ENCODE peak calls at places on chromosomes 3 and 15, in eight cellular contexts. X is lower leg skin, A is astrocyte of the spinal cord, V is HEK293T, B is NCI-H345, W is OCI-M1, P is mammary epithelial cell, Y is HFFc6. C is an unnamed sample.

GRCh38 chr3:191500892-191501291 is 39.9 kb downstream of the PYDC2 start:
- DNase-seq in X (no peak), A (no peak), V (no peak), B (no peak), W (no peak), P (no peak), Y (no peak), C (no peak)

GRCh38 chr15:92617197-92618037 is 38.2 kb downstream of the FAM174B start:
- DNase-seq in X (no peak), A (peak; percentile 86), V (no peak), B (peak; percentile 84), W (no peak), P (no peak), Y (peak; percentile 35), C (no peak)

GRCh38 chr3:196378442-196378841 is 40.3 kb upstream of the TM4SF19 start:
- DNase-seq in X (no peak), A (no peak), V (no peak), B (no peak), W (peak; percentile 92), P (no peak), Y (no peak), C (no peak)

GRCh38 chr3:22536582-22536981 is 666.5 kb upstream of the UBE2E2 start:
- DNase-seq in X (no peak), A (no peak), V (no peak), B (no peak), W (peak; percentile 53), P (no peak), Y (no peak), C (no peak)

GRCh38 chr3:42589382-42590109 is 1.1 kb upstream of the SS18L2 start:
- DNase-seq in X (no peak), A (no peak), V (no peak), B (no peak), W (no peak), P (no peak), Y (no peak), C (no peak)

GRCh38 chr15:68987120-68987519 is 27.4 kb upstream of the NOX5 start:
- DNase-seq in X (no peak), A (no peak), V (no peak), B (no peak), W (no peak), P (no peak), Y (no peak), C (no peak)

GRCh38 chr3:44584646-44585501 is at the start of gene ZNF660:
- DNase-seq in X (peak; percentile 15), A (peak; percentile 85), V (no peak), B (peak; percentile 74), W (peak; percentile 93), P (peak; percentile 2), Y (peak; percentile 0), C (no peak)

GRCh38 chr3:75171632-75172230 is 492.4 kb upstream of the FRG2C start:
- DNase-seq in X (no peak), A (peak; percentile 4), V (no peak), B (peak; percentile 9), W (peak; percentile 78), P (no peak), Y (peak; percentile 4), C (no peak)

GRCh38 chr15:95302206-95302605 is 1028.3 kb upstream of the NR2F2 start:
- DNase-seq in X (no peak), A (no peak), V (no peak), B (no peak), W (no peak), P (peak; percentile 23), Y (no peak), C (no peak)

GRCh38 chr3:123861081-123861836 is 22.9 kb downstream of the MYLK start:
- DNase-seq in X (no peak), A (no peak), V (no peak), B (no peak), W (peak; percentile 26), P (no peak), Y (no peak), C (no peak)

GRCh38 chr3:18402140-18402834 is 22.9 kb downstream of the SATB1 start:
- DNase-seq in X (no peak), A (no peak), V (no peak), B (no peak), W (no peak), P (no peak), Y (no peak), C (no peak)

GRCh38 chr15:100601158-100601557 is 826 bp downstream of the LINS1 start:
- DNase-seq in X (no peak), A (no peak), V (peak; percentile 26), B (no peak), W (peak; percentile 74), P (peak; percentile 36), Y (no peak), C (no peak)

GRCh38 chr15:74957301-74958035 is 896 bp upstream of the RPP25 start:
- DNase-seq in X (peak; percentile 50), A (no peak), V (peak; percentile 40), B (no peak), W (no peak), P (no peak), Y (no peak), C (peak; percentile 65)

GRCh38 chr3:18443670-18444596 is 18.8 kb upstream of the SATB1 start:
- DNase-seq in X (no peak), A (no peak), V (peak; percentile 23), B (no peak), W (no peak), P (no peak), Y (no peak), C (no peak)

GRCh38 chr3:24704496-24704895 is 209.8 kb upstream of the THRB start:
- DNase-seq in X (no peak), A (peak; percentile 65), V (no peak), B (no peak), W (no peak), P (peak; percentile 84), Y (no peak), C (no peak)

GRCh38 chr3:30501526-30501925 is 104.9 kb upstream of the TGFBR2 start:
- DNase-seq in X (no peak), A (no peak), V (no peak), B (no peak), W (no peak), P (no peak), Y (no peak), C (no peak)

GRCh38 chr3:74009961-74010859 is 385.5 kb upstream of the PDZRN3 start:
- DNase-seq in X (no peak), A (no peak), V (no peak), B (peak; percentile 31), W (no peak), P (no peak), Y (no peak), C (no peak)

GRCh38 chr3:171556574-171557145 is 96.5 kb upstream of the TNIK start:
- DNase-seq in X (no peak), A (no peak), V (no peak), B (no peak), W (no peak), P (peak; percentile 81), Y (no peak), C (no peak)

GRCh38 chr15:61256231-61256630 is 27.1 kb upstream of the RORA start:
- DNase-seq in X (no peak), A (no peak), V (no peak), B (no peak), W (no peak), P (no peak), Y (no peak), C (no peak)

GRCh38 chr15:100042558-100042957 is 299.2 kb downstream of the ADAMTS17 start:
- DNase-seq in X (no peak), A (no peak), V (no peak), B (no peak), W (peak; percentile 29), P (peak; percentile 38), Y (no peak), C (peak; percentile 56)

GRCh38 chr15:56524915-56525314 is 60.0 kb upstream of the MNS1 start:
- DNase-seq in X (no peak), A (peak; percentile 49), V (no peak), B (no peak), W (no peak), P (peak; percentile 7), Y (peak; percentile 27), C (no peak)

GRCh38 chr3:18809640-18810305 is 338.5 kb upstream of the KCNH8 start:
- DNase-seq in X (no peak), A (no peak), V (no peak), B (no peak), W (no peak), P (no peak), Y (no peak), C (no peak)

GRCh38 chr3:66962624-66963023 is 35.5 kb upstream of the KBTBD8 start:
- DNase-seq in X (no peak), A (no peak), V (no peak), B (no peak), W (no peak), P (no peak), Y (no peak), C (no peak)

GRCh38 chr3:136982520-136983138 is 24.8 kb downstream of the IL20RB start:
- DNase-seq in X (no peak), A (no peak), V (no peak), B (peak; percentile 1), W (no peak), P (no peak), Y (no peak), C (no peak)

GRCh38 chr15:48103647-48104046 is 17.1 kb upstream of the SLC24A5 start:
- DNase-seq in X (no peak), A (no peak), V (no peak), B (no peak), W (no peak), P (no peak), Y (no peak), C (no peak)

GRCh38 chr3:11363732-11364131 is 91.5 kb downstream of the ATG7 start:
- DNase-seq in X (no peak), A (no peak), V (no peak), B (no peak), W (no peak), P (no peak), Y (no peak), C (no peak)

GRCh38 chr3:111761309-111761795 is 97.7 kb upstream of the PHLDB2 start:
- DNase-seq in X (peak; percentile 49), A (peak; percentile 84), V (no peak), B (no peak), W (peak; percentile 34), P (peak; percentile 100), Y (peak; percentile 80), C (no peak)

GRCh38 chr3:181103605-181104004 is 114.1 kb upstream of the DNAJC19 start:
- DNase-seq in X (no peak), A (no peak), V (peak; percentile 12), B (peak; percentile 21), W (peak; percentile 48), P (peak; percentile 7), Y (no peak), C (peak; percentile 21)

GRCh38 chr3:178342111-178342510 is 194.1 kb upstream of the KCNMB2 start:
- DNase-seq in X (no peak), A (no peak), V (no peak), B (no peak), W (no peak), P (no peak), Y (no peak), C (no peak)

GRCh38 chr15:38698215-38698614 is 133.6 kb upstream of the RASGRP1 start:
- DNase-seq in X (no peak), A (no peak), V (no peak), B (no peak), W (no peak), P (no peak), Y (no peak), C (no peak)

GRCh38 chr3:98372445-98372844 is 18.0 kb upstream of the OR5K3 start:
- DNase-seq in X (no peak), A (no peak), V (no peak), B (no peak), W (no peak), P (no peak), Y (no peak), C (no peak)

GRCh38 chr3:49351521-49352011 is 6.6 kb downstream of the GPX1 start:
- DNase-seq in X (no peak), A (peak; percentile 83), V (no peak), B (no peak), W (peak; percentile 58), P (peak; percentile 83), Y (peak; percentile 89), C (no peak)

GRCh38 chr3:104150724-104151123 is 1216.0 kb upstream of the ALCAM start:
- DNase-seq in X (no peak), A (no peak), V (no peak), B (no peak), W (no peak), P (no peak), Y (no peak), C (no peak)